ENCODE peak calls at places on chromosomes 16 and 17, in eight cellular contexts. One of them, this sample, is unnamed.

GRCh38 chr17:58316260-58316960 is 12.2 kb downstream of the TSPOAP1 start:
- DNase-seq in heart left ventricle: no peak
- DNase-seq in fibroblast of lung: no peak
- DNase-seq in left ventricle myocardium inferior: no peak
- DNase-seq in kidney: peak
- DNase-seq in ascending aorta: no peak
- DNase-seq in neuronal stem cell: no peak
- DNase-seq in GM23338: no peak
- DNase-seq in this sample: peak

GRCh38 chr17:78839173-78839761 is 1.3 kb downstream of the USP36 start:
- DNase-seq in heart left ventricle: no peak
- DNase-seq in fibroblast of lung: peak
- DNase-seq in left ventricle myocardium inferior: no peak
- DNase-seq in kidney: no peak
- DNase-seq in ascending aorta: no peak
- DNase-seq in neuronal stem cell: no peak
- DNase-seq in GM23338: no peak
- DNase-seq in this sample: no peak

GRCh38 chr17:75492555-75493168 is 22.7 kb downstream of the CASKIN2 start:
- DNase-seq in heart left ventricle: no peak
- DNase-seq in fibroblast of lung: no peak
- DNase-seq in left ventricle myocardium inferior: no peak
- DNase-seq in kidney: no peak
- DNase-seq in ascending aorta: no peak
- DNase-seq in neuronal stem cell: no peak
- DNase-seq in GM23338: no peak
- DNase-seq in this sample: peak

GRCh38 chr16:54176376-54176901 is 110.1 kb downstream of the IRX3 start:
- DNase-seq in heart left ventricle: no peak
- DNase-seq in fibroblast of lung: no peak
- DNase-seq in left ventricle myocardium inferior: no peak
- DNase-seq in kidney: no peak
- DNase-seq in ascending aorta: no peak
- DNase-seq in neuronal stem cell: no peak
- DNase-seq in GM23338: peak
- DNase-seq in this sample: peak

GRCh38 chr16:81688182-81688581 is 90.9 kb upstream of the PLCG2 start:
- DNase-seq in heart left ventricle: no peak
- DNase-seq in fibroblast of lung: peak
- DNase-seq in left ventricle myocardium inferior: no peak
- DNase-seq in kidney: no peak
- DNase-seq in ascending aorta: no peak
- DNase-seq in neuronal stem cell: no peak
- DNase-seq in GM23338: no peak
- DNase-seq in this sample: no peak

GRCh38 chr17:80727409-80727755 is 182.7 kb downstream of the RPTOR start:
- DNase-seq in heart left ventricle: no peak
- DNase-seq in fibroblast of lung: no peak
- DNase-seq in left ventricle myocardium inferior: no peak
- DNase-seq in kidney: no peak
- DNase-seq in ascending aorta: no peak
- DNase-seq in neuronal stem cell: no peak
- DNase-seq in GM23338: no peak
- DNase-seq in this sample: no peak

GRCh38 chr17:76612977-76613851 is 27.6 kb upstream of the ST6GALNAC2 start:
- DNase-seq in heart left ventricle: no peak
- DNase-seq in fibroblast of lung: no peak
- DNase-seq in left ventricle myocardium inferior: no peak
- DNase-seq in kidney: no peak
- DNase-seq in ascending aorta: no peak
- DNase-seq in neuronal stem cell: no peak
- DNase-seq in GM23338: peak
- DNase-seq in this sample: peak

GRCh38 chr17:27993161-27993695 is 49.2 kb upstream of the NLK start:
- DNase-seq in heart left ventricle: no peak
- DNase-seq in fibroblast of lung: no peak
- DNase-seq in left ventricle myocardium inferior: no peak
- DNase-seq in kidney: no peak
- DNase-seq in ascending aorta: no peak
- DNase-seq in neuronal stem cell: no peak
- DNase-seq in GM23338: no peak
- DNase-seq in this sample: no peak

GRCh38 chr17:69448431-69449102 is 34.1 kb downstream of the MAP2K6 start:
- DNase-seq in heart left ventricle: peak
- DNase-seq in fibroblast of lung: peak
- DNase-seq in left ventricle myocardium inferior: peak
- DNase-seq in kidney: peak
- DNase-seq in ascending aorta: no peak
- DNase-seq in neuronal stem cell: peak
- DNase-seq in GM23338: peak
- DNase-seq in this sample: no peak

GRCh38 chr17:40646791-40647548 is 648 bp downstream of the SMARCE1 start:
- DNase-seq in heart left ventricle: no peak
- DNase-seq in fibroblast of lung: peak
- DNase-seq in left ventricle myocardium inferior: no peak
- DNase-seq in kidney: no peak
- DNase-seq in ascending aorta: no peak
- DNase-seq in neuronal stem cell: no peak
- DNase-seq in GM23338: peak
- DNase-seq in this sample: peak

GRCh38 chr17:65013613-65014391 is 42.7 kb downstream of the GNA13 start:
- DNase-seq in heart left ventricle: no peak
- DNase-seq in fibroblast of lung: peak
- DNase-seq in left ventricle myocardium inferior: no peak
- DNase-seq in kidney: no peak
- DNase-seq in ascending aorta: no peak
- DNase-seq in neuronal stem cell: no peak
- DNase-seq in GM23338: no peak
- DNase-seq in this sample: no peak

GRCh38 chr17:7956208-7956965 is 24.4 kb downstream of the CNTROB start:
- DNase-seq in heart left ventricle: peak
- DNase-seq in fibroblast of lung: no peak
- DNase-seq in left ventricle myocardium inferior: peak
- DNase-seq in kidney: no peak
- DNase-seq in ascending aorta: no peak
- DNase-seq in neuronal stem cell: no peak
- DNase-seq in GM23338: no peak
- DNase-seq in this sample: no peak

GRCh38 chr17:79745641-79746105 is 14.9 kb downstream of the ENPP7 start:
- DNase-seq in heart left ventricle: no peak
- DNase-seq in fibroblast of lung: no peak
- DNase-seq in left ventricle myocardium inferior: no peak
- DNase-seq in kidney: no peak
- DNase-seq in ascending aorta: no peak
- DNase-seq in neuronal stem cell: no peak
- DNase-seq in GM23338: no peak
- DNase-seq in this sample: no peak

GRCh38 chr16:10551881-10552280 is 28.5 kb downstream of the EMP2 start:
- DNase-seq in heart left ventricle: no peak
- DNase-seq in fibroblast of lung: no peak
- DNase-seq in left ventricle myocardium inferior: no peak
- DNase-seq in kidney: no peak
- DNase-seq in ascending aorta: no peak
- DNase-seq in neuronal stem cell: no peak
- DNase-seq in GM23338: no peak
- DNase-seq in this sample: no peak

GRCh38 chr17:44219126-44219635 is 294 bp downstream of the UBTF start:
- DNase-seq in heart left ventricle: peak
- DNase-seq in fibroblast of lung: peak
- DNase-seq in left ventricle myocardium inferior: peak
- DNase-seq in kidney: peak
- DNase-seq in ascending aorta: no peak
- DNase-seq in neuronal stem cell: peak
- DNase-seq in GM23338: peak
- DNase-seq in this sample: no peak

GRCh38 chr16:31064882-31065461 is 9.1 kb downstream of the ZNF668 start:
- DNase-seq in heart left ventricle: peak
- DNase-seq in fibroblast of lung: peak
- DNase-seq in left ventricle myocardium inferior: peak
- DNase-seq in kidney: no peak
- DNase-seq in ascending aorta: no peak
- DNase-seq in neuronal stem cell: no peak
- DNase-seq in GM23338: no peak
- DNase-seq in this sample: peak

GRCh38 chr17:79926002-79926307 is 86.7 kb upstream of the CBX4 start:
- DNase-seq in heart left ventricle: no peak
- DNase-seq in fibroblast of lung: no peak
- DNase-seq in left ventricle myocardium inferior: no peak
- DNase-seq in kidney: no peak
- DNase-seq in ascending aorta: no peak
- DNase-seq in neuronal stem cell: no peak
- DNase-seq in GM23338: no peak
- DNase-seq in this sample: no peak

GRCh38 chr17:19390951-19391350 is 4.0 kb upstream of the MFAP4 start:
- DNase-seq in heart left ventricle: no peak
- DNase-seq in fibroblast of lung: peak
- DNase-seq in left ventricle myocardium inferior: no peak
- DNase-seq in kidney: no peak
- DNase-seq in ascending aorta: no peak
- DNase-seq in neuronal stem cell: no peak
- DNase-seq in GM23338: no peak
- DNase-seq in this sample: no peak

GRCh38 chr17:19386974-19387920 is at the start of gene MFAP4:
- DNase-seq in heart left ventricle: peak
- DNase-seq in fibroblast of lung: peak
- DNase-seq in left ventricle myocardium inferior: peak
- DNase-seq in kidney: peak
- DNase-seq in ascending aorta: no peak
- DNase-seq in neuronal stem cell: no peak
- DNase-seq in GM23338: peak
- DNase-seq in this sample: peak

GRCh38 chr17:19389386-19389785 is 2.4 kb upstream of the MFAP4 start:
- DNase-seq in heart left ventricle: peak
- DNase-seq in fibroblast of lung: no peak
- DNase-seq in left ventricle myocardium inferior: no peak
- DNase-seq in kidney: peak
- DNase-seq in ascending aorta: no peak
- DNase-seq in neuronal stem cell: no peak
- DNase-seq in GM23338: no peak
- DNase-seq in this sample: no peak

GRCh38 chr17:19387921-19388521 is 1.0 kb upstream of the MFAP4 start:
- DNase-seq in heart left ventricle: no peak
- DNase-seq in fibroblast of lung: no peak
- DNase-seq in left ventricle myocardium inferior: no peak
- DNase-seq in kidney: peak
- DNase-seq in ascending aorta: no peak
- DNase-seq in neuronal stem cell: no peak
- DNase-seq in GM23338: no peak
- DNase-seq in this sample: no peak

DNA sequence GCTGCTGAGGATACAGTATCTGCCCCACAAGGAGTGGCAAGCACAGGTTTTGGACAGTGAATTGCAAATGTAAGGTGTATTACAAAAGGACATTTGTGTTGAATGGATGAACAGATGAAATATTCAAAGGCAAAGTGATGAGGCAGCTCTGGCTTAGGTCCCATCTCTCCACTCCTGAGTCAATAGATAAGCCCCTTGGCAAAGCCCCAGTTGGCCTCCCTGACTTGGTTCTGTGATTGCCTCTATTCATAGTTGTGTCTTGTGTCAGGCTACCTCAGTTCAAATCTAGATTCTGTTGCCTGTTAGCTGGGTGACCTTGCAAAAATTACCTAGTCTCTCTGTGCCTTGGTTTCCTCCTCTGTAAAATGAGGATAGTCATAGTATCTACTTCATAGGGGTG is 1.8 kb upstream of the MFAP4 start:
- DNase-seq in heart left ventricle: peak
- DNase-seq in fibroblast of lung: peak
- DNase-seq in left ventricle myocardium inferior: no peak
- DNase-seq in kidney: peak
- DNase-seq in ascending aorta: no peak
- DNase-seq in neuronal stem cell: no peak
- DNase-seq in GM23338: no peak
- DNase-seq in this sample: no peak
- H3K27ac ChIP-seq in heart left ventricle: peak
- H3K27ac ChIP-seq in fibroblast of lung: no peak
- H3K27ac ChIP-seq in left ventricle myocardium inferior: peak
- H3K27ac ChIP-seq in kidney: no peak
- H3K27ac ChIP-seq in ascending aorta: peak
- H3K27ac ChIP-seq in neuronal stem cell: no peak
- H3K27ac ChIP-seq in GM23338: no peak
- H3K27ac ChIP-seq in this sample: peak

GRCh38 chr17:2455956-2456355 is 55.1 kb upstream of the MNT start:
- DNase-seq in heart left ventricle: no peak
- DNase-seq in fibroblast of lung: no peak
- DNase-seq in left ventricle myocardium inferior: no peak
- DNase-seq in kidney: no peak
- DNase-seq in ascending aorta: no peak
- DNase-seq in neuronal stem cell: no peak
- DNase-seq in GM23338: no peak
- DNase-seq in this sample: no peak
- H3K4me3 ChIP-seq in heart left ventricle: no peak
- H3K4me3 ChIP-seq in fibroblast of lung: no peak
- H3K4me3 ChIP-seq in left ventricle myocardium inferior: no peak
- H3K4me3 ChIP-seq in kidney: no peak
- H3K4me3 ChIP-seq in ascending aorta: no peak
- H3K4me3 ChIP-seq in neuronal stem cell: no peak
- H3K4me3 ChIP-seq in GM23338: no peak
- H3K4me3 ChIP-seq in this sample: no peak

DNA sequence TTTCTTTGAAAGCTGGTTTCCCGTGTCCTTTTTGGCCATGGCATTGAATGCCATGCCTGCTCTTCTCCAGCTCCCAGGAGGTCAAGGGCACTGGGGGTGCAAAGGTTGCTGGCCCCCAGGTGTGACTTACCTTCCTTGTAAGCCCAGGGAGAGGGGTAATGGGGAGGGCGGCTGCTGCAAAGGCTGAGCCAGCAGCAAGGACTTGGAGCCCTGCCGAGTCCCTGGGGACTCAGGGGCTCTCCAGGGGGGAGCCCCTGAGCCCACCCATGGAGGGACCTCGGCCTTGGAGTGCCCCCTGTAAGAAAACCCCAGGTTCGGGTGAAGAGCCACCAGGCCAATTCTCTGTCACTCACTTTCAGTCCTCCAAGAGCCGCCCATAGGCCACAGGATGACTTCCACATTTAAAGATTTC is 5.9 kb upstream of the CCL22 start:
- DNase-seq in heart left ventricle: no peak
- DNase-seq in fibroblast of lung: no peak
- DNase-seq in left ventricle myocardium inferior: no peak
- DNase-seq in kidney: peak
- DNase-seq in ascending aorta: no peak
- DNase-seq in neuronal stem cell: no peak
- DNase-seq in GM23338: no peak
- DNase-seq in this sample: no peak
- H3K27ac ChIP-seq in heart left ventricle: no peak
- H3K27ac ChIP-seq in fibroblast of lung: no peak
- H3K27ac ChIP-seq in left ventricle myocardium inferior: no peak
- H3K27ac ChIP-seq in kidney: no peak
- H3K27ac ChIP-seq in ascending aorta: no peak
- H3K27ac ChIP-seq in neuronal stem cell: no peak
- H3K27ac ChIP-seq in GM23338: no peak
- H3K27ac ChIP-seq in this sample: no peak

GRCh38 chr16:3949946-3950342 is 69.4 kb upstream of the CREBBP start:
- DNase-seq in heart left ventricle: no peak
- DNase-seq in fibroblast of lung: no peak
- DNase-seq in left ventricle myocardium inferior: no peak
- DNase-seq in kidney: peak
- DNase-seq in ascending aorta: no peak
- DNase-seq in neuronal stem cell: no peak
- DNase-seq in GM23338: no peak
- DNase-seq in this sample: no peak
- H3K4me3 ChIP-seq in heart left ventricle: no peak
- H3K4me3 ChIP-seq in fibroblast of lung: peak
- H3K4me3 ChIP-seq in left ventricle myocardium inferior: peak
- H3K4me3 ChIP-seq in kidney: no peak
- H3K4me3 ChIP-seq in ascending aorta: peak
- H3K4me3 ChIP-seq in neuronal stem cell: no peak
- H3K4me3 ChIP-seq in GM23338: no peak
- H3K4me3 ChIP-seq in this sample: no peak

GRCh38 chr17:5050281-5050680 is 15.1 kb upstream of the SLC52A1 start:
- DNase-seq in heart left ventricle: no peak
- DNase-seq in fibroblast of lung: no peak
- DNase-seq in left ventricle myocardium inferior: no peak
- DNase-seq in kidney: no peak
- DNase-seq in ascending aorta: no peak
- DNase-seq in neuronal stem cell: no peak
- DNase-seq in GM23338: no peak
- DNase-seq in this sample: no peak
- H3K27ac ChIP-seq in heart left ventricle: no peak
- H3K27ac ChIP-seq in fibroblast of lung: no peak
- H3K27ac ChIP-seq in left ventricle myocardium inferior: peak
- H3K27ac ChIP-seq in kidney: no peak
- H3K27ac ChIP-seq in ascending aorta: no peak
- H3K27ac ChIP-seq in neuronal stem cell: no peak
- H3K27ac ChIP-seq in GM23338: no peak
- H3K27ac ChIP-seq in this sample: no peak